ENCODE peak calls at places on chromosome 15, in five cellular contexts. V, W, O, U and A are unnamed samples.
A peak's percentile ranks its signal among the peaks of the same experiment; 100 is the strongest.

GRCh38 chr15:100784493-100785180 is 95.0 kb upstream of the ALDH1A3 start:
- DNase-seq in O (no peak), U (no peak), W (no peak), V (no peak), A (no peak)

GRCh38 chr15:29008846-29009245 is 123.1 kb downstream of the APBA2 start:
- DNase-seq in V (no peak), O (no peak), U (no peak), W (no peak), A (no peak)

GRCh38 chr15:89385596-89386242 is 51.1 kb upstream of the POLG start:
- DNase-seq in V (no peak), O (no peak), U (no peak), W (no peak), A (no peak)

GRCh38 chr15:95937128-95937528 is 393.4 kb upstream of the NR2F2 start:
- DNase-seq in V (no peak), U (no peak), W (no peak), O (no peak), A (no peak)

GRCh38 chr15:77798151-77798550 is 165.4 kb upstream of the LINGO1 start:
- DNase-seq in U (no peak), W (no peak), V (peak; percentile 68), O (no peak), A (no peak)

GRCh38 chr15:85785887-85786777 is 8.6 kb downstream of the KLHL25 start:
- DNase-seq in U (no peak), W (no peak), V (no peak), O (peak; percentile 72), A (peak; percentile 89)

GRCh38 chr15:50911001-50911400 is 2.5 kb downstream of the AP4E1 start:
- DNase-seq in W (no peak), U (no peak), O (no peak), V (no peak), A (no peak)

GRCh38 chr15:90916461-90916860 is 13.4 kb downstream of the MAN2A2 start:
- DNase-seq in W (no peak), O (no peak), V (no peak), U (no peak), A (no peak)

GRCh38 chr15:85131915-85132314 is 150.3 kb downstream of the PDE8A start:
- DNase-seq in U (no peak), W (no peak), V (no peak), O (no peak), A (no peak)

GRCh38 chr15:51924146-51925068 is 47.2 kb downstream of the LEO1 start:
- DNase-seq in U (no peak), W (no peak), V (no peak), O (no peak), A (no peak)

DNA sequence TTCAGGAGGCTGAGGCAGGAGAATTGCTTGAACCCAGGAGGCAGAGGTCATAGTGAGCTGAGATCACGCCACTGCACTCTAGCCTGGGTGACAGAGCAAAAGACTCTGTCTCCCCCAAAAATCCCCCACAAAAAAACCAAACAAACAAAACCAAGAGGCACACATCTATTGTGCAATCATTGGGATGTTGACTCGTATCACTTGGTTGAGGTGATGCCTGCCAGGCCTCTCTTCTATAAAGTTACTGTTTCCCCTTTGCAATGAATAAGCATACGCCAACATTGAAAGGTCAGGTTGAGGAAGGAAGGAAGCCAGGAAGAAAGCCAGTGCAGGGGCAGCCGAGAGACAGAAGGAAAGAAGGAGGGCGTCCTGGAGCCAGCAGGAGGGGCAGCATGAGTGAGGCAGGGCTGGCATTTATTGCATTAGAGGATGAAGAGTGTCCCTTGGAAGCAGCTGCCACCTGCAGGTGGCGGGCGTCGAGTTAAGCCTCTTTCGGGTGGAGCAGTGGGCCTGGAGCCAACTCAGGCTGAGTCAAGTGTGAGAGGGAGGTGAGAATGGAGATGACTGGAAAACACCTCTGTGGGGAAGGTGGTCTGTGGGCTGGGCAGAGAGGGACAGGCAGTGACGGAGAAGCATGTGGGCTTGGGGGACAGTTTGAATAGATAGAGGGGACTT is 8.3 kb upstream of the CSPG4 start:
- DNase-seq in W (no peak), U (peak; percentile 52), V (peak; percentile 81), O (peak; percentile 61), A (peak; percentile 83)
- TF ChIP-seq CTCF in W (no peak), U (peak; percentile 81), V (no peak), O (peak; percentile 12), A (peak; percentile 68)

DNA sequence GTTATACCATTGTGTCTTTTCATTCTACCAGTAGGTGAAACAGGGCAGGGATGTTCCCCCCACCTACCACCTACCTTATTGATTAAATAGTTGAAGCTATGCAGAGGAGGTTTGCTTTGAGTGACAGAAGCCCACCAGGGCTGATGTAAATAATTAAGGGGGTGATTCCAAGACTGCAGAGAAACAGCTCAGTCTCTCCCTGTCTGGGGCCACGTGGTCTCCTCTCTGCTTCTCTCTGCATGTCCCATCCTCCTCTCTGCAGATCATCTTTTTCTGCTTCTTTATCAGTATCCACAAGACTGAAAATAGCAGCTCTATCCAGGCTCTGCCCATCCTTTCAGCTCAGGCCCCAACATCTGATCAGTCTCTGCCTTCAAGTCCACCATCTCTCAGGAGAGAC is 110.9 kb downstream of the ANP32A start:
- DNase-seq in O (no peak), U (no peak), V (no peak), W (no peak), A (no peak)
- H3K27ac ChIP-seq in O (no peak overlapping the region), U (no peak overlapping the region), V (no peak overlapping the region), W (no peak overlapping the region), A (no peak overlapping the region)

GRCh38 chr15:67422296-67422695 is 98.6 kb upstream of the C15orf61 start:
- DNase-seq in V (no peak), U (no peak), W (no peak), O (no peak), A (no peak)
- TF ChIP-seq CTCF in V (no peak), U (peak; percentile 44), W (no peak), O (no peak), A (no peak)

DNA sequence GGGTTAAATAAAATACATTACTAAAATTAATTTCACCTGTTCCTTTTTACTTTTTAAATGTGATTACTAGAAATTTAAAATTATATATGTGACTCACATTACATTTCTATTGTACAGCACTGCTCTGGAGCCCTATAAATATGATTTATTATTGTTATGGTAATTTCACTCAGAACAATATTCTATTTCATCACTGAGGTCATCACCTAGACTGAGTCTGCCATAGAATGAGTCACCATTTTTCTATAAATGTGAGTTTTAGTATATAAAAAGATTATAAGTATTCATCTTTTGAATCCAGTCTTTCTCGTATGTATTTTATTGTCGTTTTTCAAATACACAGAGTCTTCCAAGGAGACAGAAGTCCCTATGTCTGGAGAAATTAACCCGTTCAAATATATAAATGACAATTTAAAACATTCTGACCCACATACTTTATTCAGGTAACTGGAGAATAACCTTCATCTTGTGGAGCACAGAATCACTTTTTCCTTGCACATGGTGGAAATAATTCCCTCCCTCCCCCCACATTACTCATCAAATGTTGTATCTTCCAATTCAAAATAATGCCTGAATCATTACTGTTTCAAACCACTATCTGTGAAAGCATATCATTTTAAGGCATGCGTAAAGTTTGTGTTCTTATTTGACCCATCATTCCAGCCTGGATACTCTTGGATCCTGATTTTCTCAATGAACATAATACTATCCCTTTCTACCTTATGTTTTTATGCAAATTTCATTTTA is 30.0 kb downstream of the CHST14 start:
- DNase-seq in W (no peak), O (no peak), U (no peak), V (no peak), A (peak; percentile 67)
- H3K27ac ChIP-seq in W (no peak overlapping the region), O (no peak overlapping the region), U (peak overlapping the region; percentile 19), V (no peak overlapping the region), A (no peak overlapping the region)

GRCh38 chr15:44130778-44131177 is 64.3 kb downstream of the FRMD5 start:
- DNase-seq in W (no peak), U (no peak), V (no peak), O (no peak), A (peak; percentile 6)
- TF ChIP-seq CTCF in W (no peak), U (peak; percentile 35), V (no peak), O (peak; percentile 28), A (peak; percentile 39)

DNA sequence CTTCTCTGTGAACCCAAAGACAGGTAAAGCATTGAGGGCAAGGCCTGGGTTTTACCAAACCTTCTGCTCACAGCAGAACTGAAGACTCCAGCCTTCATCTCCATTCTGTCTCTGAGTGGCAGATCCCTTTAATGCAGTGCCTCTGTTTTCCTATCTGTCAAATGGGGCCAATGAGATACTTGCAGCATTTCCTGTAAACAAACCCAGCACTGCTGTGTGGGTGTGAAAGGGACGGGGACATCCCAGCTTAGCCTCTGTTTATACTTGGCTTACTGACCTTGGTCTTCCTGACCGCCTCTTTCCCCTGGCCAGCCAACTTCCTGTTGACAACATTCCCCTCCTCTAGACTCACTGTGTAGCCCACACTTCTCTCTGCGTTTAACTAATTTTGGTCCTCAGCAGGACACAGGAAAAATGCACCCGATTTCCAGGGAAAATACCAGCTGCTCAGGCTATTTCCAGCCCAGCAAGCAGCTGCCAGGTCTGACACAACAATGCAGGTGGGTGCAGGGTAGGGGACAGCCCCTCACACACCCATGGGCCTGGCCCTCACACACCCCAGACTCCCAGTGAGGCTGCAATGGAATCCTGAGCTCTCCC is 105.9 kb upstream of the HERC1 start:
- DNase-seq in W (peak; percentile 51), V (no peak), U (no peak), O (no peak), A (no peak)
- H3K27ac ChIP-seq in W (peak overlapping the region; percentile 55), V (no peak overlapping the region), U (no peak overlapping the region), O (no peak overlapping the region), A (no peak overlapping the region)

DNA sequence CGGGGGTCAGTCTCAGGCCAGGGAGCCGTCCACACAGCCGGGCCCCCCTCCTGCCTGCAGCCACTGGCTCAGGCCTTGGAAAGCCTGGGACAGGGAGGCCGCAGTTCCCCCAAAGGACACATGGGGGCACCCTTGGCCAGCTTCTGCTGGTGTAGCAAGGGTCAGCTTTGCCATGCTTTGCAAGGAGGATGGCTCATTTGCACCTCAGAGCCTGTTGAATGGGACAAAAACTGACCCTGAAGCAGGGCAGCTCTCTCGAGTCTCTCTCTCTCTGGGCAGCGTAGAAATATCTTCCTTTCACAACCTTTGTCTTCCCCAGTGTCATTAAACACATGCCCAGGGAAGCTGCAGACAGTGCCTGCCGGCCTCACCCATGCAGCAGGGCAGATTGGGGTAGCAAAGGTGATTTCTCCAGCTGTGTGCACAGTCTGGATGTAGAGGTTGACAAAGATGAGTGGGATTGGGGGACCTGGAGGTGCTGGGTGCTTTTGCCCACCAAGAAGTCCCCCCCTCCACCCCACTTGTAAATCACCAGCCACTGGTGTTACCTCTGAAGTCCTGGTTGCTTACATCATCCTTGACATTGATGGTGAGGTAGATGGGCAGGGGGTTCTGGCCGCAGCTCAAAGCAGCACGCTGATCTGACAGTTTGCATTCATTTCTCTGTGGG is 17.4 kb upstream of the EHD4 start:
- DNase-seq in V (peak; percentile 90), U (no peak), W (peak; percentile 85), O (peak; percentile 88), A (peak; percentile 87)
- TF ChIP-seq CTCF in V (peak; percentile 94), U (peak; percentile 98), W (peak; percentile 88), O (peak; percentile 97), A (peak; percentile 99)

GRCh38 chr15:25684521-25685215 is 178.5 kb downstream of the ATP10A start:
- DNase-seq in U (no peak), O (peak; percentile 70), W (no peak), V (no peak), A (peak; percentile 15)
- H3K27ac ChIP-seq in U (no peak overlapping the region), O (peak overlapping the region; percentile 35), W (no peak overlapping the region), V (no peak overlapping the region), A (no peak overlapping the region)